ENCODE peak calls at places on chromosome 4, in seven cellular contexts. One of them, this sample, is unnamed.

GRCh38 chr4:1720163-1720983 is 750 bp downstream of the TMEM129 start:
- DNase-seq in EL: peak
- DNase-seq in A673: no peak
- DNase-seq in activated CD8-positive, alpha-beta memory T cell treated with anti-CD3 and anti-CD28 coated beads for 1 hour: no peak
- DNase-seq in psoas muscle: peak
- DNase-seq in HTR-8/SVneo: no peak
- DNase-seq in K562: peak
- DNase-seq in this sample: no peak

GRCh38 chr4:15232725-15233597 is 194.9 kb upstream of the C1QTNF7 start:
- DNase-seq in EL: peak
- DNase-seq in A673: no peak
- DNase-seq in activated CD8-positive, alpha-beta memory T cell treated with anti-CD3 and anti-CD28 coated beads for 1 hour: no peak
- DNase-seq in psoas muscle: no peak
- DNase-seq in HTR-8/SVneo: peak
- DNase-seq in K562: no peak
- DNase-seq in this sample: no peak

GRCh38 chr4:147809171-147809570 is 77.3 kb downstream of the ARHGAP10 start:
- DNase-seq in EL: no peak
- DNase-seq in A673: no peak
- DNase-seq in activated CD8-positive, alpha-beta memory T cell treated with anti-CD3 and anti-CD28 coated beads for 1 hour: no peak
- DNase-seq in psoas muscle: no peak
- DNase-seq in HTR-8/SVneo: no peak
- DNase-seq in K562: no peak
- DNase-seq in this sample: no peak

GRCh38 chr4:82688091-82688815 is 110.3 kb downstream of the SCD5 start:
- DNase-seq in EL: no peak
- DNase-seq in A673: no peak
- DNase-seq in activated CD8-positive, alpha-beta memory T cell treated with anti-CD3 and anti-CD28 coated beads for 1 hour: no peak
- DNase-seq in psoas muscle: no peak
- DNase-seq in HTR-8/SVneo: no peak
- DNase-seq in K562: no peak
- DNase-seq in this sample: no peak

GRCh38 chr4:183335369-183335940 is 13.2 kb upstream of the CLDN24 start:
- DNase-seq in EL: peak
- DNase-seq in A673: peak
- DNase-seq in activated CD8-positive, alpha-beta memory T cell treated with anti-CD3 and anti-CD28 coated beads for 1 hour: no peak
- DNase-seq in psoas muscle: no peak
- DNase-seq in HTR-8/SVneo: peak
- DNase-seq in K562: peak
- DNase-seq in this sample: peak

GRCh38 chr4:156252300-156253016 is 298.8 kb upstream of the CTSO start:
- DNase-seq in EL: peak
- DNase-seq in A673: no peak
- DNase-seq in activated CD8-positive, alpha-beta memory T cell treated with anti-CD3 and anti-CD28 coated beads for 1 hour: no peak
- DNase-seq in psoas muscle: no peak
- DNase-seq in HTR-8/SVneo: no peak
- DNase-seq in K562: no peak
- DNase-seq in this sample: no peak

GRCh38 chr4:7811536-7812190 is 128.0 kb downstream of the AFAP1 start:
- DNase-seq in EL: no peak
- DNase-seq in A673: no peak
- DNase-seq in activated CD8-positive, alpha-beta memory T cell treated with anti-CD3 and anti-CD28 coated beads for 1 hour: no peak
- DNase-seq in psoas muscle: peak
- DNase-seq in HTR-8/SVneo: no peak
- DNase-seq in K562: no peak
- DNase-seq in this sample: no peak

GRCh38 chr4:151671541-151672059 is 89.2 kb downstream of the GATB start:
- DNase-seq in EL: no peak
- DNase-seq in A673: no peak
- DNase-seq in activated CD8-positive, alpha-beta memory T cell treated with anti-CD3 and anti-CD28 coated beads for 1 hour: no peak
- DNase-seq in psoas muscle: no peak
- DNase-seq in HTR-8/SVneo: no peak
- DNase-seq in K562: peak
- DNase-seq in this sample: no peak

GRCh38 chr4:184479516-184479950 is 5.2 kb upstream of the IRF2 start:
- DNase-seq in EL: no peak
- DNase-seq in A673: no peak
- DNase-seq in activated CD8-positive, alpha-beta memory T cell treated with anti-CD3 and anti-CD28 coated beads for 1 hour: no peak
- DNase-seq in psoas muscle: no peak
- DNase-seq in HTR-8/SVneo: no peak
- DNase-seq in K562: no peak
- DNase-seq in this sample: no peak

GRCh38 chr4:38275331-38275821 is 315.2 kb downstream of the PTTG2 start:
- DNase-seq in EL: no peak
- DNase-seq in A673: no peak
- DNase-seq in activated CD8-positive, alpha-beta memory T cell treated with anti-CD3 and anti-CD28 coated beads for 1 hour: no peak
- DNase-seq in psoas muscle: no peak
- DNase-seq in HTR-8/SVneo: no peak
- DNase-seq in K562: no peak
- DNase-seq in this sample: no peak

GRCh38 chr4:24889991-24890390 is 22.9 kb downstream of the CCDC149 start:
- DNase-seq in EL: peak
- DNase-seq in A673: no peak
- DNase-seq in activated CD8-positive, alpha-beta memory T cell treated with anti-CD3 and anti-CD28 coated beads for 1 hour: no peak
- DNase-seq in psoas muscle: no peak
- DNase-seq in HTR-8/SVneo: no peak
- DNase-seq in K562: no peak
- DNase-seq in this sample: no peak

GRCh38 chr4:1978226-1978625 is 30.5 kb downstream of the NELFA start:
- DNase-seq in EL: no peak
- DNase-seq in A673: no peak
- DNase-seq in activated CD8-positive, alpha-beta memory T cell treated with anti-CD3 and anti-CD28 coated beads for 1 hour: no peak
- DNase-seq in psoas muscle: no peak
- DNase-seq in HTR-8/SVneo: no peak
- DNase-seq in K562: no peak
- DNase-seq in this sample: no peak

GRCh38 chr4:102319594-102319993 is 25.7 kb downstream of the SLC39A8 start:
- DNase-seq in EL: no peak
- DNase-seq in A673: no peak
- DNase-seq in activated CD8-positive, alpha-beta memory T cell treated with anti-CD3 and anti-CD28 coated beads for 1 hour: no peak
- DNase-seq in psoas muscle: no peak
- DNase-seq in HTR-8/SVneo: no peak
- DNase-seq in K562: no peak
- DNase-seq in this sample: no peak

GRCh38 chr4:125084608-125085007 is 230.1 kb upstream of the FAT4 start:
- DNase-seq in EL: no peak
- DNase-seq in A673: no peak
- DNase-seq in activated CD8-positive, alpha-beta memory T cell treated with anti-CD3 and anti-CD28 coated beads for 1 hour: no peak
- DNase-seq in psoas muscle: no peak
- DNase-seq in HTR-8/SVneo: no peak
- DNase-seq in K562: no peak
- DNase-seq in this sample: no peak

GRCh38 chr4:11341337-11342043 is 87.2 kb downstream of the HS3ST1 start:
- DNase-seq in EL: no peak
- DNase-seq in A673: no peak
- DNase-seq in activated CD8-positive, alpha-beta memory T cell treated with anti-CD3 and anti-CD28 coated beads for 1 hour: no peak
- DNase-seq in psoas muscle: no peak
- DNase-seq in HTR-8/SVneo: no peak
- DNase-seq in K562: no peak
- DNase-seq in this sample: no peak

GRCh38 chr4:105158837-105159236 is 12.2 kb downstream of the TET2 start:
- DNase-seq in EL: no peak
- DNase-seq in A673: no peak
- DNase-seq in activated CD8-positive, alpha-beta memory T cell treated with anti-CD3 and anti-CD28 coated beads for 1 hour: no peak
- DNase-seq in psoas muscle: no peak
- DNase-seq in HTR-8/SVneo: no peak
- DNase-seq in K562: no peak
- DNase-seq in this sample: no peak

GRCh38 chr4:1604706-1605205 is 79.4 kb downstream of the FAM53A start:
- DNase-seq in EL: no peak
- DNase-seq in A673: no peak
- DNase-seq in activated CD8-positive, alpha-beta memory T cell treated with anti-CD3 and anti-CD28 coated beads for 1 hour: no peak
- DNase-seq in psoas muscle: no peak
- DNase-seq in HTR-8/SVneo: no peak
- DNase-seq in K562: no peak
- DNase-seq in this sample: no peak

GRCh38 chr4:59517007-59517406 is 1683.1 kb upstream of the ADGRL3 start:
- DNase-seq in EL: no peak
- DNase-seq in A673: no peak
- DNase-seq in activated CD8-positive, alpha-beta memory T cell treated with anti-CD3 and anti-CD28 coated beads for 1 hour: no peak
- DNase-seq in psoas muscle: no peak
- DNase-seq in HTR-8/SVneo: no peak
- DNase-seq in K562: no peak
- DNase-seq in this sample: no peak

GRCh38 chr4:74111990-74112389 is 13.0 kb upstream of the CXCL2 start:
- DNase-seq in EL: peak
- DNase-seq in A673: no peak
- DNase-seq in activated CD8-positive, alpha-beta memory T cell treated with anti-CD3 and anti-CD28 coated beads for 1 hour: no peak
- DNase-seq in psoas muscle: no peak
- DNase-seq in HTR-8/SVneo: no peak
- DNase-seq in K562: no peak
- DNase-seq in this sample: no peak

GRCh38 chr4:182748283-182748682 is 168.9 kb downstream of the DCTD start:
- DNase-seq in EL: no peak
- DNase-seq in A673: no peak
- DNase-seq in activated CD8-positive, alpha-beta memory T cell treated with anti-CD3 and anti-CD28 coated beads for 1 hour: no peak
- DNase-seq in psoas muscle: no peak
- DNase-seq in HTR-8/SVneo: no peak
- DNase-seq in K562: no peak
- DNase-seq in this sample: no peak

GRCh38 chr4:55553442-55553841 is 6.7 kb upstream of the CLOCK start:
- DNase-seq in EL: peak
- DNase-seq in A673: peak
- DNase-seq in activated CD8-positive, alpha-beta memory T cell treated with anti-CD3 and anti-CD28 coated beads for 1 hour: no peak
- DNase-seq in psoas muscle: peak
- DNase-seq in HTR-8/SVneo: no peak
- DNase-seq in K562: no peak
- DNase-seq in this sample: no peak

GRCh38 chr4:797066-797465 is 28.9 kb downstream of the CPLX1 start:
- DNase-seq in EL: no peak
- DNase-seq in A673: no peak
- DNase-seq in activated CD8-positive, alpha-beta memory T cell treated with anti-CD3 and anti-CD28 coated beads for 1 hour: no peak
- DNase-seq in psoas muscle: no peak
- DNase-seq in HTR-8/SVneo: no peak
- DNase-seq in K562: no peak
- DNase-seq in this sample: no peak

GRCh38 chr4:10101559-10102192 is 14.9 kb downstream of the WDR1 start:
- DNase-seq in EL: no peak
- DNase-seq in A673: no peak
- DNase-seq in activated CD8-positive, alpha-beta memory T cell treated with anti-CD3 and anti-CD28 coated beads for 1 hour: no peak
- DNase-seq in psoas muscle: no peak
- DNase-seq in HTR-8/SVneo: no peak
- DNase-seq in K562: no peak
- DNase-seq in this sample: no peak

GRCh38 chr4:184439856-184440592 is 34.3 kb downstream of the IRF2 start:
- DNase-seq in EL: no peak
- DNase-seq in A673: no peak
- DNase-seq in activated CD8-positive, alpha-beta memory T cell treated with anti-CD3 and anti-CD28 coated beads for 1 hour: no peak
- DNase-seq in psoas muscle: no peak
- DNase-seq in HTR-8/SVneo: no peak
- DNase-seq in K562: no peak
- DNase-seq in this sample: no peak

GRCh38 chr4:159446266-159446976 is 343.5 kb downstream of the RAPGEF2 start:
- DNase-seq in EL: peak
- DNase-seq in A673: peak
- DNase-seq in activated CD8-positive, alpha-beta memory T cell treated with anti-CD3 and anti-CD28 coated beads for 1 hour: no peak
- DNase-seq in psoas muscle: no peak
- DNase-seq in HTR-8/SVneo: peak
- DNase-seq in K562: peak
- DNase-seq in this sample: peak

GRCh38 chr4:156941940-156942548 is 29.6 kb downstream of the PDGFC start:
- DNase-seq in EL: peak
- DNase-seq in A673: no peak
- DNase-seq in activated CD8-positive, alpha-beta memory T cell treated with anti-CD3 and anti-CD28 coated beads for 1 hour: no peak
- DNase-seq in psoas muscle: no peak
- DNase-seq in HTR-8/SVneo: peak
- DNase-seq in K562: no peak
- DNase-seq in this sample: peak

GRCh38 chr4:404006-404405 is 66.4 kb downstream of the ZNF141 start:
- DNase-seq in EL: no peak
- DNase-seq in A673: no peak
- DNase-seq in activated CD8-positive, alpha-beta memory T cell treated with anti-CD3 and anti-CD28 coated beads for 1 hour: no peak
- DNase-seq in psoas muscle: no peak
- DNase-seq in HTR-8/SVneo: no peak
- DNase-seq in K562: no peak
- DNase-seq in this sample: no peak

GRCh38 chr4:175351473-175351872 is 433.3 kb downstream of the ADAM29 start:
- DNase-seq in EL: no peak
- DNase-seq in A673: no peak
- DNase-seq in activated CD8-positive, alpha-beta memory T cell treated with anti-CD3 and anti-CD28 coated beads for 1 hour: no peak
- DNase-seq in psoas muscle: no peak
- DNase-seq in HTR-8/SVneo: no peak
- DNase-seq in K562: no peak
- DNase-seq in this sample: no peak

GRCh38 chr4:84565951-84566350 is 17.0 kb upstream of the CDS1 start:
- DNase-seq in EL: no peak
- DNase-seq in A673: no peak
- DNase-seq in activated CD8-positive, alpha-beta memory T cell treated with anti-CD3 and anti-CD28 coated beads for 1 hour: no peak
- DNase-seq in psoas muscle: no peak
- DNase-seq in HTR-8/SVneo: no peak
- DNase-seq in K562: no peak
- DNase-seq in this sample: no peak

GRCh38 chr4:141036786-141037185 is 96.5 kb downstream of the RNF150 start:
- DNase-seq in EL: peak
- DNase-seq in A673: no peak
- DNase-seq in activated CD8-positive, alpha-beta memory T cell treated with anti-CD3 and anti-CD28 coated beads for 1 hour: no peak
- DNase-seq in psoas muscle: no peak
- DNase-seq in HTR-8/SVneo: no peak
- DNase-seq in K562: no peak
- DNase-seq in this sample: no peak

GRCh38 chr4:7194251-7195137 is 2.2 kb downstream of the SORCS2 start:
- DNase-seq in EL: peak
- DNase-seq in A673: no peak
- DNase-seq in activated CD8-positive, alpha-beta memory T cell treated with anti-CD3 and anti-CD28 coated beads for 1 hour: no peak
- DNase-seq in psoas muscle: no peak
- DNase-seq in HTR-8/SVneo: no peak
- DNase-seq in K562: no peak
- DNase-seq in this sample: peak

GRCh38 chr4:188976644-188977115 is 837.4 kb downstream of the TRIML1 start:
- DNase-seq in EL: peak
- DNase-seq in A673: peak
- DNase-seq in activated CD8-positive, alpha-beta memory T cell treated with anti-CD3 and anti-CD28 coated beads for 1 hour: no peak
- DNase-seq in psoas muscle: no peak
- DNase-seq in HTR-8/SVneo: peak
- DNase-seq in K562: no peak
- DNase-seq in this sample: no peak

GRCh38 chr4:88858752-88859151 is 161.1 kb upstream of the NAP1L5 start:
- DNase-seq in EL: no peak
- DNase-seq in A673: no peak
- DNase-seq in activated CD8-positive, alpha-beta memory T cell treated with anti-CD3 and anti-CD28 coated beads for 1 hour: no peak
- DNase-seq in psoas muscle: no peak
- DNase-seq in HTR-8/SVneo: no peak
- DNase-seq in K562: no peak
- DNase-seq in this sample: no peak

GRCh38 chr4:6963139-6963611 is 53.5 kb downstream of the TBC1D14 start:
- DNase-seq in EL: peak
- DNase-seq in A673: no peak
- DNase-seq in activated CD8-positive, alpha-beta memory T cell treated with anti-CD3 and anti-CD28 coated beads for 1 hour: no peak
- DNase-seq in psoas muscle: no peak
- DNase-seq in HTR-8/SVneo: no peak
- DNase-seq in K562: no peak
- DNase-seq in this sample: no peak

GRCh38 chr4:21211836-21212235 is 511.6 kb downstream of the PACRGL start:
- DNase-seq in EL: no peak
- DNase-seq in A673: no peak
- DNase-seq in activated CD8-positive, alpha-beta memory T cell treated with anti-CD3 and anti-CD28 coated beads for 1 hour: no peak
- DNase-seq in psoas muscle: no peak
- DNase-seq in HTR-8/SVneo: no peak
- DNase-seq in K562: no peak
- DNase-seq in this sample: no peak

GRCh38 chr4:128653514-128654420 is 155.7 kb upstream of the JADE1 start:
- DNase-seq in EL: peak
- DNase-seq in A673: no peak
- DNase-seq in activated CD8-positive, alpha-beta memory T cell treated with anti-CD3 and anti-CD28 coated beads for 1 hour: no peak
- DNase-seq in psoas muscle: no peak
- DNase-seq in HTR-8/SVneo: no peak
- DNase-seq in K562: no peak
- DNase-seq in this sample: no peak

GRCh38 chr4:5524900-5525299 is 183.5 kb downstream of the EVC2 start:
- DNase-seq in EL: peak
- DNase-seq in A673: peak
- DNase-seq in activated CD8-positive, alpha-beta memory T cell treated with anti-CD3 and anti-CD28 coated beads for 1 hour: no peak
- DNase-seq in psoas muscle: no peak
- DNase-seq in HTR-8/SVneo: no peak
- DNase-seq in K562: no peak
- DNase-seq in this sample: no peak

GRCh38 chr4:146545102-146545501 is 23.4 kb upstream of the SLC10A7 start:
- DNase-seq in EL: peak
- DNase-seq in A673: peak
- DNase-seq in activated CD8-positive, alpha-beta memory T cell treated with anti-CD3 and anti-CD28 coated beads for 1 hour: no peak
- DNase-seq in psoas muscle: no peak
- DNase-seq in HTR-8/SVneo: no peak
- DNase-seq in K562: peak
- DNase-seq in this sample: peak

This sample was measured in A549.